ENCODE peak calls at places on chromosomes 7 and 10, in four cellular contexts. I is activated effector memory CD4-positive, alpha-beta T cell treated with anti-CD3 and anti-CD28 coated beads, Interleukin-2, amount 50 U/mL, for 16 hours; G is astrocyte of the hippocampus; W is A673. P is an unnamed sample.

GRCh38 chr10:53123311-53123710 is 350.7 kb upstream of the MBL2 start:
- DNase-seq in I (no peak), G (no peak), W (no peak), P (no peak)

GRCh38 chr7:32476816-32477648 is 13.1 kb downstream of the LSM5 start:
- DNase-seq in I (no peak), G (no peak), W (no peak), P (no peak)

GRCh38 chr7:157318015-157318706 is 18.6 kb upstream of the DNAJB6 start:
- DNase-seq in I (no peak), G (no peak), W (no peak), P (peak; percentile 22)

GRCh38 chr10:114879541-114880158 is 58.1 kb downstream of the FHIP2A start:
- DNase-seq in I (peak; percentile 77), G (peak; percentile 41), W (peak; percentile 68), P (no peak)

GRCh38 chr7:140867467-140868314 is 57.0 kb downstream of the BRAF start:
- DNase-seq in I (no peak), G (peak; percentile 3), W (no peak), P (no peak)

GRCh38 chr10:69088801-69089501 is 1.0 kb downstream of the SRGN start:
- DNase-seq in I (no peak), G (no peak), W (no peak), P (peak; percentile 53)

GRCh38 chr7:34175837-34176236 is 270.5 kb downstream of the BMPER start:
- DNase-seq in I (no peak), G (no peak), W (no peak), P (no peak)

GRCh38 chr10:126294451-126294850 is 93.8 kb downstream of the ADAM12 start:
- DNase-seq in I (no peak), G (no peak), W (no peak), P (no peak)

GRCh38 chr7:87416682-87417587 is 58.5 kb downstream of the ABCB4 start:
- DNase-seq in I (peak; percentile 80), G (peak; percentile 79), W (peak; percentile 73), P (peak; percentile 77)

GRCh38 chr10:89615824-89616223 is 29.2 kb downstream of the PANK1 start:
- DNase-seq in I (no peak), G (no peak), W (no peak), P (peak; percentile 50)

GRCh38 chr7:85068796-85069195 is 118.1 kb downstream of the SEMA3D start:
- DNase-seq in I (no peak), G (peak; percentile 32), W (no peak), P (peak; percentile 88)

GRCh38 chr7:128731184-128731583 is 8.0 kb upstream of the CALU start:
- DNase-seq in I (no peak), G (no peak), W (no peak), P (no peak)

GRCh38 chr10:73856261-73856660 is 18.1 kb downstream of the CAMK2G start:
- DNase-seq in I (no peak), G (no peak), W (no peak), P (no peak)

P was measured in astrocyte of the spinal cord.